ENCODE peak calls at places on chromosomes 7 and 10, in five cellular contexts. J, X, P, M and S are unnamed samples.

GRCh38 chr10:60733826-60734225 is 44.5 kb upstream of the CDK1 start:
- DNase-seq in J (no peak), X (no peak), P (no peak), M (peak), S (no peak)

GRCh38 chr7:782718-783449 is 49.4 kb upstream of the SUN1 start:
- DNase-seq in J (no peak), X (no peak), P (no peak), M (no peak), S (no peak)

GRCh38 chr10:77911535-77912123 is 14.9 kb downstream of the DLG5 start:
- DNase-seq in J (no peak), X (no peak), P (no peak), M (peak), S (no peak)

GRCh38 chr7:27952393-27953290 is 212.7 kb downstream of the TAX1BP1 start:
- DNase-seq in J (no peak), X (no peak), P (peak), M (no peak), S (no peak)

GRCh38 chr10:63376560-63377304 is 89.0 kb downstream of the JMJD1C start:
- DNase-seq in J (no peak), X (no peak), P (peak), M (peak), S (no peak)

GRCh38 chr7:150451097-150451793 is 815 bp downstream of the GIMAP8 start:
- DNase-seq in J (peak), X (no peak), P (no peak), M (no peak), S (peak)

GRCh38 chr10:123429631-123430257 is 236.4 kb upstream of the GPR26 start:
- DNase-seq in J (no peak), X (no peak), P (peak), M (no peak), S (no peak)

GRCh38 chr7:30252885-30253795 is 31.3 kb upstream of the ZNRF2 start:
- DNase-seq in J (peak), X (peak), P (peak), M (peak), S (peak)

GRCh38 chr7:37212051-37212450 is 236.6 kb downstream of the ELMO1 start:
- DNase-seq in J (no peak), X (no peak), P (no peak), M (no peak), S (no peak)

GRCh38 chr10:119516381-119517234 is 25.9 kb downstream of the RGS10 start:
- DNase-seq in J (peak), X (peak), P (peak), M (peak), S (no peak)

GRCh38 chr10:23351914-23352313 is 7.3 kb upstream of the C10orf67 start:
- DNase-seq in J (no peak), X (no peak), P (peak), M (peak), S (no peak)

GRCh38 chr7:79540592-79540991 is 87.1 kb upstream of the MAGI2 start:
- DNase-seq in J (no peak), X (no peak), P (no peak), M (no peak), S (no peak)

GRCh38 chr7:30179016-30179436 is 44.2 kb downstream of the MTURN start:
- DNase-seq in J (no peak), X (no peak), P (no peak), M (no peak), S (no peak)

GRCh38 chr7:35263396-35263795 is 9.5 kb upstream of the TBX20 start:
- DNase-seq in J (no peak), X (no peak), P (no peak), M (no peak), S (no peak)

GRCh38 chr10:89563861-89564478 is 28.6 kb upstream of the SLC16A12 start:
- DNase-seq in J (no peak), X (no peak), P (peak), M (peak), S (peak)

GRCh38 chr7:31410265-31410664 is 69.7 kb upstream of the NEUROD6 start:
- DNase-seq in J (no peak), X (no peak), P (no peak), M (peak), S (no peak)

GRCh38 chr10:30437039-30437781 is 3.2 kb downstream of the MAP3K8 start:
- DNase-seq in J (peak), X (no peak), P (peak), M (peak), S (no peak)

GRCh38 chr7:27842094-27842493 is 102.1 kb downstream of the TAX1BP1 start:
- DNase-seq in J (no peak), X (no peak), P (no peak), M (no peak), S (no peak)

GRCh38 chr7:77235280-77235679 is 35.7 kb upstream of the FGL2 start:
- DNase-seq in J (no peak), X (no peak), P (no peak), M (no peak), S (no peak)

GRCh38 chr10:103752680-103753248 is 102.6 kb downstream of the SH3PXD2A start:
- DNase-seq in J (no peak), X (peak), P (no peak), M (peak), S (peak)

GRCh38 chr7:93890464-93891068 is at the start of gene TFPI2:
- DNase-seq in J (no peak), X (no peak), P (peak), M (peak), S (peak)

GRCh38 chr10:130282492-130283233 is 146.5 kb downstream of the GLRX3 start:
- DNase-seq in J (no peak), X (no peak), P (no peak), M (no peak), S (no peak)

GRCh38 chr10:11806706-11807105 is 16.4 kb upstream of the PROSER2 start:
- DNase-seq in J (no peak), X (no peak), P (no peak), M (no peak), S (no peak)

GRCh38 chr7:47343056-47343455 is 238.9 kb downstream of the TNS3 start:
- DNase-seq in J (no peak), X (no peak), P (no peak), M (no peak), S (no peak)

GRCh38 chr7:159105066-159105780 is 39.4 kb downstream of the VIPR2 start:
- DNase-seq in J (no peak), X (no peak), P (no peak), M (no peak), S (no peak)

GRCh38 chr7:1814089-1814811 is 144.2 kb downstream of the ELFN1 start:
- DNase-seq in J (no peak), X (peak), P (no peak), M (no peak), S (no peak)

GRCh38 chr10:97974526-97975525 is 55.6 kb downstream of the CRTAC1 start:
- DNase-seq in J (no peak), X (no peak), P (no peak), M (no peak), S (no peak)

GRCh38 chr10:95866448-95866842 is 41.3 kb upstream of the CC2D2B start:
- DNase-seq in J (no peak), X (no peak), P (no peak), M (no peak), S (no peak)

GRCh38 chr7:138932870-138933269 is 48.3 kb downstream of the KIAA1549 start:
- DNase-seq in J (no peak), X (no peak), P (no peak), M (no peak), S (no peak)

GRCh38 chr7:125971656-125972055 is 1042.0 kb upstream of the POT1 start:
- DNase-seq in J (no peak), X (no peak), P (no peak), M (no peak), S (no peak)

GRCh38 chr10:125231116-125231812 is 70.9 kb upstream of the CTBP2 start:
- DNase-seq in J (no peak), X (no peak), P (peak), M (peak), S (no peak)

GRCh38 chr10:119358567-119358966 is 151.2 kb downstream of the GRK5 start:
- DNase-seq in J (no peak), X (no peak), P (no peak), M (no peak), S (no peak)

GRCh38 chr7:94301024-94301588 is 93.6 kb upstream of the COL1A2 start:
- DNase-seq in J (peak), X (peak), P (peak), M (peak), S (peak)

GRCh38 chr10:89201345-89202032 is 5.6 kb downstream of the CH25H start:
- DNase-seq in J (no peak), X (no peak), P (no peak), M (no peak), S (no peak)

GRCh38 chr7:39353615-39354376 is 212.4 kb upstream of the YAE1 start:
- DNase-seq in J (peak), X (peak), P (peak), M (no peak), S (no peak)

GRCh38 chr10:102279104-102279503 is 33.8 kb downstream of the GBF1 start:
- DNase-seq in J (no peak), X (no peak), P (no peak), M (no peak), S (no peak)

GRCh38 chr10:116627386-116627933 is 6.7 kb downstream of the PNLIPRP2 start:
- DNase-seq in J (no peak), X (peak), P (no peak), M (peak), S (peak)
- H3K4me3 ChIP-seq in J (no peak), X (peak), P (no peak), M (peak), S (peak)

GRCh38 chr10:132481690-132482089 is 55.9 kb upstream of the INPP5A start:
- DNase-seq in J (no peak), X (no peak), P (no peak), M (no peak), S (no peak)
- H3K4me3 ChIP-seq in J (no peak), X (no peak), P (no peak), M (no peak), S (no peak)

DNA sequence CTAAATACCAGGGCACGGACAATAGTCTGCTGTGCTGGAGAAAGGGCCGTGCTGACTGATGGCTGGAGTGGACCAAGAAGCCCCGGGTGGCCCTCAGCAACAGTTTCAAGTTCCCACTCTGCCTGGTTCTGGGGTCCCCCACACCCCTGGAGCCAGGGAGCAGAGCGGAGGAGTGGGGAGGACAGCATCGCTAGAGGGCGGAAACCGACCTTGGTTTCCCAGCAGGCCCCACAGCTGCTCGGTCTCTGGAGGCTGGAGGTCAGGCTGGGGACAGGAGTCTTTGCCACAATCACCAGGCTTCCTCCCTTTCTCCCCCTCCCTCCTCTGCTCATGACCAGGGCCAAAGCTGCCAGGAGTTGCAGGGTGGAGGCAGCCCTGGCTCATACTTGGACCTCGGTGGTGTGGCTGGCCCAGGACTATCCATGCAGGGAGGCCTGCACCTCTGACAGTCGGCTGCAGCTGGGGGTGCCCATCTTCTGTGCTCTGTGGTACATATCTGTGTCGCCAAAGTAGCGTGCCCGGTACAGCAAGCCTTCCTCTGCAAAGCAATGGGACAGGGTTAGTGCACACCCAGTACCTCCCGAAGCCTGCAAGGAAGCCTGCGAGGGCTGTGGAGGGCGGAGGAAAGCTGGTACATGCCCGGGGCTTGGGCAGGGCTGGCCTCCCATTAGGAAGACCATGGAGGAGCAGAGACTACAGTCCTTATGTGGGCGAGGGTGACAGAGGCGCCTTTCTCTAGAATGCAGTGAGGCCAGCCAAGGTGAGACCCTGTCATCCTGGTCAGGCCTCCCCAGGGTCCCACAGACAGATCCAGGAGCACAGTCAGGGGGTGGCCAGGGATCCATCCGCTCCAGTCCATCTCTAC is 19.1 kb downstream of the DNAJB12 start:
- DNase-seq in J (no peak), X (peak), P (peak), M (no peak), S (peak)
- H3K4me3 ChIP-seq in J (no peak), X (no peak), P (no peak), M (no peak), S (no peak)

GRCh38 chr10:17125316-17125715 is 4.3 kb downstream of the CUBN start:
- DNase-seq in J (no peak), X (no peak), P (peak), M (no peak), S (no peak)

GRCh38 chr10:17129711-17130110 is at the start of gene CUBN:
- DNase-seq in J (no peak), X (no peak), P (no peak), M (no peak), S (no peak)

GRCh38 chr10:17123961-17124360 is 5.7 kb downstream of the CUBN start:
- DNase-seq in J (no peak), X (no peak), P (no peak), M (no peak), S (no peak)

GRCh38 chr10:17126327-17126726 is 3.3 kb downstream of the CUBN start:
- DNase-seq in J (no peak), X (no peak), P (no peak), M (no peak), S (no peak)

DNA sequence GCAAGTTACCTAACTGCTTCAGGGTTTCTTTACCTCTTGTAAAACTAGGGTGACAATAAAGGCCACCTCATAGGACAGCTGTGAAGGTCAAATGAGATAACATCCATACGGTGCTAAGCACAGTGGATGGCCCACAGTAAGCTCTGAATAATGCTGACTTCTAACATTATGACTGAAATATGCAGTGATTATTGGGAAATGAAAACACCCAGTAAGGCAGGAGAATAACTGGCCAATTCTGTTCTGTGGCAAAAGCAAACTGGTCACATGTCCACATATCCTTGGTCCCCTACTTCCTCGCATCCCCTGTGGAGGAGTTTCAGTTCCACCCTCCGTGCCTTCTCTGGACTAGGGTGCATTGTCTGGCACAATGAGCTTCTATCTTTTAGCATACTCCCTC is 1.4 kb downstream of the CUBN start:
- DNase-seq in J (no peak), X (no peak), P (no peak), M (no peak), S (no peak)
- H3K4me3 ChIP-seq in J (no peak), X (no peak), P (no peak), M (no peak), S (no peak)

DNA sequence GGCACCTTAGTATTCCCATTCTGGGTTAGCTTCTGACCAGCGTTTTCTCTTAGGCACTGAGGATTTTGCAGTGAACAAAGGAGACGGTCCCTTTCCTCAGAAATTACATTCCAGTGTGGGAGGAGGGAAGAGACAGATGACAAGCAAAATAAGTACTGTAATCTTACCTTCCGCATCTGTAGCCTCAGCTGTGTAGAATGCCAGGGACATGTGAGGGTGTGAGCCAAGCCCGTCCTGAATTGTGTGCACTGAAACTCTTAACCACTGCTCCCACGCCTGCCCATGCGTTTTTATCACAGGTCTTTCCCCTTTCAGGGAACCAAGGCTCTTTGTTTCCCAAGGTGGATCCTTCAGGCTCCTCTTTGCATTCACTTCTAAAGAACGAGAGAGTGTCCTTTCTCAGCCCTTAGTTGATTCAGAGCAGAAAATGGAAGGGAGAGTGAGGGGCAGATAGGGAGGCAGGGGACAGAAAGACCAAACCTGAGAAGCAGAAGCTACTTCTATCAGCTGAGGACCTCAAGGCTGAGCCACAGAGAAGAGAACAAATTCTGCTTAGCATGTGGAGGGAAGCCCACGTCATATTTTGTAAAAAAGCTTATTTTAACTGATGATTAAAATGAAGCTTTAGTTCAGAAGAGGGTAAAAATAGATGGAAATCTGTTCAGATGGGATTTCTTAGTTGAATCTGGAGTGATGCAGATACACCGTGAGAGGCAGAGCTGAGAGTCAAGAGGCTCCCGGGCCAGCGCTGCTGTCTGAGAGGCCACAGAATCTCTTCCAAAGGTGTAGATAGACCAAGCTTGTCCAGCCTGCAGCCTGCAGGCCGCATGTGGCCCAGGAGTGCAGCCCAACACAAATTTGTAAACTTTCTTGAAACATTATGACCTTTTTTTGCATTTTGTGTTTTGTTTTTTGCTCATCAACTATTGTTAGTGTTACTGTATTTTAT is 122.5 kb downstream of the CCNY start:
- DNase-seq in J (no peak), X (no peak), P (no peak), M (no peak), S (no peak)
- H3K4me3 ChIP-seq in J (no peak), X (no peak), P (no peak), M (no peak), S (no peak)

DNA sequence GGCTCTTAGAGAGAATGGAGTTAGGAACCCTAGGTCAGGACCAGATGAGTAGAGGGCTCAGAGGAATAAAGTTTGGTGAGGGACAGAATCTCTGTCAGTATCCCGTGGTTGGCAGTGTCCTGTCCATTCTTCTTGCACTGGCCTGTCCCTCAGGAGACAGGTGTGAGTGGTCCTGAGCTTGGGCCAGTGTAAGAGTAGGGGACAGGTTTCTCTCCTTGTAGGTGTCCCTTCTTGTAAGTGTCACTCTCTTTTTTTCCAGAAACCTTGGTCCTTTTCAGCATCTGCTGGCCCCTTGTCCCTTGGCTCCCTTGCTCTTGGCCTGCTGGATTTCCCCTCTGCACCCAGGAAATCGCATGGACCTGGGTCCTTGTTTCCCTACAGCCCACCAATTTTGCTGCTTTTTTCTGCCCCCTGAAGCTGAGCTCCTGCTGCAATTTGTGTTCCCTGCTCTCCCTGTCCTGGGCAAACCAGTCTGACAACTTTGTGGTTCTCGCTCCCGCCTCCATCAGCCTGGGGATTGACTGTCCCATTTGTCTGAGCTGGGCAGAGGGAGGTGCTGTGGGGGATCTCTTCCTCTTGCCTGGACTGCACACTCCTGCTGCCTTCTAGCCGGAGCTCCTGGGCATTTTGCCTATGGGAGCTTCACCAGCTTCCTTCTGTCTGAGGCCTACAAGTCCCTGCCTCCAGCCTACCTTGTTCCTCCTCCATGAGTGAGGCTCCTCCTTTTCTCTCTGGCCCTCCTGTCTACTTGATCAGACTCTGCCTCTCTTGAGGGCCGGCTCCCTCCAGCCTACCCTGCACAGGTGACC is 6.5 kb downstream of the TSPAN14 start:
- DNase-seq in J (peak), X (peak), P (peak), M (no peak), S (peak)
- H3K4me3 ChIP-seq in J (no peak), X (no peak), P (no peak), M (no peak), S (no peak)

GRCh38 chr7:106386958-106387357 is 102.2 kb upstream of the NAMPT start:
- DNase-seq in J (no peak), X (no peak), P (no peak), M (no peak), S (no peak)
- H3K4me3 ChIP-seq in J (no peak), X (no peak), P (no peak), M (no peak), S (no peak)